ENCODE peak calls at places on chromosomes 12 and 14, in four cellular contexts. B, H, A and X are unnamed samples. For H3K9me1, the result is how much of the 10 kb centered on the place peaks cover.

GRCh38 chr14:95609398-95609990 is 74.6 kb downstream of the GLRX5 start:
- DNase-seq in B (peak), H (peak), A (no peak), X (peak)

GRCh38 chr14:23640524-23641141 is 4.5 kb downstream of the DHRS2 start:
- DNase-seq in B (peak), H (no peak), A (no peak), X (no peak)

GRCh38 chr14:36238666-36239363 is 62.3 kb upstream of the PTCSC3 start:
- DNase-seq in B (peak), H (no peak), A (peak), X (no peak)

GRCh38 chr14:80135305-80136088 is 75.8 kb downstream of the DIO2 start:
- DNase-seq in B (no peak), H (no peak), A (no peak), X (no peak)

GRCh38 chr12:113268621-113269020 is 47.4 kb downstream of the TPCN1 start:
- DNase-seq in B (no peak), H (no peak), A (no peak), X (no peak)

GRCh38 chr12:21573733-21574358 is 30.8 kb downstream of the GYS2 start:
- DNase-seq in B (no peak), H (no peak), A (no peak), X (no peak)

GRCh38 chr12:89040146-89040964 is 311.9 kb downstream of the DUSP6 start:
- DNase-seq in B (peak), H (peak), A (no peak), X (no peak)

GRCh38 chr14:39469094-39469710 is 37.0 kb upstream of the FBXO33 start:
- DNase-seq in B (no peak), H (peak), A (no peak), X (peak)

GRCh38 chr14:50399251-50400032 is 2.8 kb upstream of the CDKL1 start:
- DNase-seq in B (peak), H (no peak), A (no peak), X (peak)

GRCh38 chr14:38210168-38210567 is 2.5 kb downstream of the SSTR1 start:
- DNase-seq in B (peak), H (no peak), A (no peak), X (peak)

GRCh38 chr12:67940780-67941243 is 48.4 kb upstream of the IFNG-AS1 start:
- DNase-seq in B (peak), H (no peak), A (no peak), X (no peak)

GRCh38 chr14:49019467-49020100 is 566.6 kb downstream of the RPS29 start:
- DNase-seq in B (no peak), H (no peak), A (no peak), X (no peak)

GRCh38 chr12:103558879-103559278 is 28.2 kb upstream of the STAB2 start:
- DNase-seq in B (no peak), H (no peak), A (no peak), X (no peak)

GRCh38 chr12:124938606-124939427 is 24.4 kb upstream of the UBC start:
- DNase-seq in B (peak), H (peak), A (no peak), X (peak)

GRCh38 chr12:93850476-93850875 is 173.3 kb downstream of the CRADD start:
- DNase-seq in B (no peak), H (no peak), A (no peak), X (no peak)

GRCh38 chr12:110355080-110355479 is 48.4 kb downstream of the ANAPC7 start:
- DNase-seq in B (no peak), H (peak), A (no peak), X (no peak)

GRCh38 chr12:53048033-53048779 is 1.7 kb upstream of the TNS2 start:
- DNase-seq in B (no peak), H (no peak), A (no peak), X (peak)

GRCh38 chr14:36478782-36479181 is 41.2 kb downstream of the NKX2-1 start:
- DNase-seq in B (no peak), H (no peak), A (peak), X (no peak)

GRCh38 chr12:113271466-113271852 is 50.2 kb downstream of the TPCN1 start:
- DNase-seq in B (no peak), H (no peak), A (no peak), X (no peak)

GRCh38 chr12:70812124-70812523 is 108.4 kb downstream of the PTPRR start:
- DNase-seq in B (no peak), H (no peak), A (no peak), X (no peak)

GRCh38 chr12:121581681-121582439 is 1.0 kb upstream of the KDM2B start:
- DNase-seq in B (peak), H (no peak), A (no peak), X (peak)

GRCh38 chr12:113894717-113895116 is 71.4 kb downstream of the RBM19 start:
- DNase-seq in B (no peak), H (no peak), A (no peak), X (no peak)

GRCh38 chr14:105141486-105142281 is 26.9 kb downstream of the JAG2 start:
- DNase-seq in B (no peak), H (no peak), A (no peak), X (no peak)

GRCh38 chr14:51201890-51202289 is 38.2 kb upstream of the TMX1 start:
- DNase-seq in B (no peak), H (no peak), A (no peak), X (no peak)

GRCh38 chr12:52081263-52081733 is 1.8 kb downstream of the SMIM41 start:
- DNase-seq in B (no peak), H (no peak), A (no peak), X (no peak)

GRCh38 chr14:51401272-51401671 is 161.2 kb downstream of the TMX1 start:
- DNase-seq in B (no peak), H (no peak), A (no peak), X (no peak)

GRCh38 chr12:116299064-116299463 is 21.6 kb upstream of the MED13L start:
- DNase-seq in B (no peak), H (no peak), A (no peak), X (no peak)

GRCh38 chr12:120971299-120972180 is 6.8 kb upstream of the HNF1A start:
- DNase-seq in B (peak), H (peak), A (peak), X (peak)

GRCh38 chr14:92532490-92533163 is 19.0 kb downstream of the RIN3 start:
- DNase-seq in B (no peak), H (no peak), A (no peak), X (no peak)

GRCh38 chr14:58965601-58966000 is 222.9 kb upstream of the DAAM1 start:
- DNase-seq in B (no peak), H (no peak), A (no peak), X (no peak)

GRCh38 chr12:42960087-42960527 is 370.6 kb upstream of the PRICKLE1 start:
- DNase-seq in B (peak), H (no peak), A (peak), X (peak)

GRCh38 chr14:58587271-58587670 is 50.5 kb upstream of the DACT1 start:
- DNase-seq in B (peak), H (no peak), A (no peak), X (no peak)

GRCh38 chr12:132510746-132511477 is 21.0 kb downstream of the FBRSL1 start:
- DNase-seq in B (no peak), H (no peak), A (no peak), X (no peak)

GRCh38 chr14:74573421-74574091 is 38.5 kb downstream of the LTBP2 start:
- DNase-seq in B (no peak), H (no peak), A (no peak), X (peak)

GRCh38 chr14:74571441-74571841 is 40.6 kb downstream of the LTBP2 start:
- DNase-seq in B (peak), H (no peak), A (no peak), X (no peak)

GRCh38 chr14:74571901-74572828 is 39.9 kb downstream of the LTBP2 start:
- DNase-seq in B (peak), H (no peak), A (peak), X (peak)

GRCh38 chr14:74574092-74574438 is 38.0 kb downstream of the LTBP2 start:
- DNase-seq in B (no peak), H (no peak), A (no peak), X (no peak)

GRCh38 chr14:74572829-74573360 is 39.1 kb downstream of the LTBP2 start:
- DNase-seq in B (peak), H (no peak), A (no peak), X (peak)
- H3K4me3 ChIP-seq in B (peak), H (no peak), A (peak), X (no peak)

GRCh38 chr12:111748867-111749266 is 17.9 kb upstream of the ALDH2 start:
- DNase-seq in B (no peak), H (no peak), A (no peak), X (peak)

GRCh38 chr12:111747333-111747732 is 19.4 kb upstream of the ALDH2 start:
- DNase-seq in B (no peak), H (no peak), A (no peak), X (no peak)

GRCh38 chr12:111741235-111741812 is 25.4 kb upstream of the ALDH2 start:
- DNase-seq in B (peak), H (peak), A (no peak), X (peak)

GRCh38 chr12:111748195-111748803 is 18.4 kb upstream of the ALDH2 start:
- DNase-seq in B (no peak), H (no peak), A (no peak), X (peak)

DNA sequence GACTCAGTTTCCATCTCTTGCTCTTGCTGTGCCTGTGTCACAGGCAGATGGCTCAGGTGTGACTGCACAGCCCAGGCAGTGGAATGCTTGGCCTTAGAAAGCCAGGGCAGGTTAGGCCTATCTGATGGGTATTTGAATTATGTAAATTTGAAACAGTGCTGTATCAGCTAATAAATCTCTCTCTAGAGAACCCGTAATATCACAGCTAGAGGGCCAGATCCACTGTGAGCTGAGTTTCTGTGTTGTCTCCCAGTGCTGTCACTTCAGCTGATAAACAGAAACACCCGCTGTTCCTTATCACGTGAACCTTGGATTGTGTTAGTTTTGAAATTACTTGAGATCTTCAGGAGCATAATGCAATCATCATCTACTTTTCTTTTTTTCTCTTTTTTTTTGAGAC is 21.5 kb upstream of the ALDH2 start:
- DNase-seq in B (no peak), H (no peak), A (no peak), X (no peak)
- H3K9me1 ChIP-seq in B (under half), H (under half), A (under half), X (under half)

DNA sequence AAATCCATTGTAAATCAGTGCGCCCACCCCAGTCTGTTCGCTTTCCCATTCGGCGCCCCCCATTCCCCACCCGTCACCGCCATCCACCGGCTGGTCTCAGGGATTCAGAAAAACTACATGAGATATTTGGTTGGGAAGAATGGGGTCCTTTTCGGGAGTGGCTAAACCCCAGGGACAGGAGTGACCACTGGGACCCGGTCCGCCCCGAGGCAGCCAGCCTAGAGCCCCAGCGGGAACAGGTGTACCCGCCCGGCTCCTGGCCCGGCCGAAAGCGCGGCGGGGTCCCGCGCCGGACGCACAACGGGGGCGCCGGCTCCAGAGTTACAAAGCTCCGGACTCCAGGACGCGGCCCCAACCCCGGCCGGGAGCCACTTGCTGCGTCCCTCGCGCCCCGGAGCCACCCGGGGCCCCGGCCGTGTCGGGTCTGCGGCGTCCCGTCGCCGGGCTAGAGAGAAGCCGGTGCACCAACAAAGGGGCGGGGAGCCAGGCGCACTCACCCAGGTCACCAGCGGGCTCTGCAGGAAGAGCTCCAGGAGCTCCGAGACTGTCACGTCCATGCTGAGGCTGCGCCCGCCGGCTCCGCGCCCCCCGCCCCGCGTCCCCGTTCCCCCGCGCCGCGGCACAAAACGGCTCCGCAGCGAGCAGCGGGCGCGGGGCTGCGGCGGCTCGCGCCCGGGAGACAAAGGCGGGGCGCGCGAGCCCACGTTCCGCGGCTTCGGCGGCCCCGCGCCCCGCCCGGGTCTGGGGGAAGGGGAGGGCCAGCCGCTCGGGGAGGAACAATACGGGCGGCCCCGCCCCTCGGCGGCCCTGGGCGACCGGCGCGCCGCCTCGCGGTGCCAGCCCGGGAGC is at the start of gene CCDC88C:
- DNase-seq in B (no peak), H (peak), A (no peak), X (peak)
- TF ChIP-seq CTCF in B (no peak), H (no peak), A (no peak), X (no peak)

GRCh38 chr12:12024958-12025682 is 45.6 kb upstream of the BCL2L14 start:
- DNase-seq in B (no peak), H (no peak), A (no peak), X (no peak)
- H3K4me3 ChIP-seq in B (no peak), H (no peak), A (no peak), X (no peak)

DNA sequence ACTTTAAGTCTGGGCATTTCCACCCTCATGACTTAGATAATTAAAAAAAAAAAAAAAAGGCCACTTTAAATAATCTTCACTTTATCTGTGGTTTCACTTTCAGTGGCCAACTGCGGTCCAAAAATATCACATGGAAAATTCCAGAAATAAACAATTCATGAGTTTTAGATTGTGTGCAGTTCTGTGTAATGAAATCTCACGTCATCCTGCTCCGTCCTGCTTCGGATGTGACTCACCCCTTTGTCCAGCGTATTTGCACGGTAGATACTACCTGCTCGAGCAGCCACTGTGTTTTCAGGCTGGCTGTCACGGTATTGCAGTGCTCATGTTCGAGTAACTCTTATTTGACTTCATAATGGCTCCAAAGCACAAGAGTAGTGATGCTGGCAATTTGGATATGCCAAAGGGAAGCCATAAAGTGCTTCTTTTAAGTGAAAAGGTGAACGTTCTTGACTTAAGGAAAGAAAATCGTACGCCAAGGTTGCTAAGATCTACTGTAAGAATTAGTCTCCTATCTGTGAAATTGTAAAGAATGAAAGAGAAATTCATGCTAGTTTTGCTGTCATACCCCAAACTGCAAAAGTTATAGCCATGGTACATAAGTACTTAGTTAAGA is 2.4 kb downstream of the E2F7 start:
- DNase-seq in B (peak), H (peak), A (no peak), X (peak)
- H3K9me1 ChIP-seq in B (under half), H (under half), A (under half), X (under half)

GRCh38 chr12:108548954-108549521 is 11.9 kb downstream of the SART3 start:
- DNase-seq in B (no peak), H (no peak), A (no peak), X (no peak)

GRCh38 chr12:108559748-108560147 is 1.2 kb downstream of the SART3 start:
- DNase-seq in B (no peak), H (peak), A (no peak), X (no peak)

GRCh38 chr12:108551556-108551955 is 9.4 kb downstream of the SART3 start:
- DNase-seq in B (peak), H (no peak), A (no peak), X (no peak)

GRCh38 chr12:108553799-108554198 is 7.2 kb downstream of the SART3 start:
- DNase-seq in B (no peak), H (no peak), A (no peak), X (no peak)
- TF ChIP-seq CTCF in B (no peak), H (no peak), A (no peak), X (no peak)